ENCODE peak calls at places on chromosomes 11 and 22, in six cellular contexts. Z, E, A, X, Y and F are unnamed samples.

GRCh38 chr11:13434247-13435205 is 28.5 kb downstream of the BTBD10 start:
- DNase-seq in A (no peak), X (no peak), Z (no peak), E (peak), Y (no peak), F (no peak)

GRCh38 chr11:68335693-68336092 is 23.3 kb downstream of the LRP5 start:
- DNase-seq in A (no peak), X (no peak), Z (no peak), Y (no peak), E (no peak), F (no peak)

GRCh38 chr11:130400793-130401483 is 27.5 kb downstream of the ADAMTS8 start:
- DNase-seq in X (peak), E (no peak), Y (no peak), A (peak), Z (no peak), F (no peak)

GRCh38 chr11:44817207-44817944 is 90.6 kb downstream of the TSPAN18 start:
- DNase-seq in A (peak), Z (no peak), Y (no peak), E (no peak), X (no peak), F (no peak)

GRCh38 chr11:96356837-96357236 is 13.8 kb upstream of the MAML2 start:
- DNase-seq in Z (no peak), X (no peak), E (no peak), Y (no peak), A (no peak), F (no peak)

GRCh38 chr11:108780119-108780518 is 115.2 kb downstream of the DDX10 start:
- DNase-seq in E (no peak), Y (no peak), X (no peak), Z (no peak), A (no peak), F (no peak)

GRCh38 chr22:37229012-37229804 is 14.9 kb downstream of the RAC2 start:
- DNase-seq in E (peak), X (peak), A (peak), Y (no peak), Z (no peak), F (no peak)

GRCh38 chr11:41309716-41310115 is 149.7 kb downstream of the LRRC4C start:
- DNase-seq in Y (no peak), X (no peak), Z (no peak), E (no peak), A (no peak), F (no peak)

GRCh38 chr22:19056951-19057401 is 65.2 kb downstream of the DGCR2 start:
- DNase-seq in E (no peak), A (no peak), Y (peak), X (no peak), Z (no peak), F (no peak)

GRCh38 chr22:22770280-22770871 is 117.2 kb upstream of the IGLL5 start:
- DNase-seq in A (peak), X (no peak), E (peak), Y (peak), Z (no peak), F (peak)

GRCh38 chr11:6486938-6487337 is 5.6 kb downstream of the TIMM10B start:
- DNase-seq in E (no peak), Z (no peak), A (no peak), Y (no peak), X (no peak), F (no peak)

GRCh38 chr11:96187779-96188624 is 155.0 kb downstream of the MAML2 start:
- DNase-seq in E (peak), Z (no peak), Y (no peak), A (peak), X (peak), F (no peak)

GRCh38 chr22:41334215-41334614 is 32.9 kb downstream of the ZC3H7B start:
- DNase-seq in X (no peak), A (no peak), E (no peak), Z (no peak), Y (no peak), F (no peak)

GRCh38 chr11:1138053-1138452 is 19.7 kb upstream of the MUC5AC start:
- DNase-seq in A (peak), X (peak), E (no peak), Y (no peak), Z (no peak), F (no peak)

GRCh38 chr11:12893787-12894672 is 115.1 kb upstream of the RASSF10 start:
- DNase-seq in Z (peak), A (peak), X (no peak), Y (no peak), E (peak), F (peak)

GRCh38 chr22:38860291-38861169 is 11.5 kb downstream of the CBX6 start:
- DNase-seq in Z (no peak), X (no peak), Y (no peak), E (no peak), A (no peak), F (no peak)

GRCh38 chr11:11157201-11157600 is 195.8 kb downstream of the CSNK2A3 start:
- DNase-seq in Y (no peak), A (peak), E (peak), X (no peak), Z (no peak), F (peak)
- TF ChIP-seq CTCF in Y (peak), A (peak), E (no peak), X (peak), Z (no peak), F (peak)

GRCh38 chr11:106447631-106448191 is 370.2 kb downstream of the AASDHPPT start:
- DNase-seq in Y (no peak), A (peak), X (no peak), E (no peak), Z (no peak), F (no peak)

GRCh38 chr11:106446302-106446701 is 368.8 kb downstream of the AASDHPPT start:
- DNase-seq in Y (no peak), E (no peak), Z (no peak), A (no peak), X (no peak), F (no peak)

GRCh38 chr11:106446961-106447360 is 369.5 kb downstream of the AASDHPPT start:
- DNase-seq in X (no peak), Z (no peak), Y (no peak), A (no peak), E (no peak), F (peak)

GRCh38 chr11:106449756-106450155 is 372.3 kb downstream of the AASDHPPT start:
- DNase-seq in X (no peak), A (no peak), Z (no peak), Y (no peak), E (no peak), F (no peak)
- TF ChIP-seq CTCF in X (no peak), A (no peak), Z (no peak), Y (no peak), E (no peak), F (no peak)

GRCh38 chr11:2547806-2548205 is 103.0 kb downstream of the KCNQ1 start:
- DNase-seq in X (no peak), Z (peak), E (no peak), A (no peak), Y (peak), F (no peak)

GRCh38 chr11:2549491-2549875 is 104.7 kb downstream of the KCNQ1 start:
- DNase-seq in A (no peak), E (no peak), Y (peak), Z (peak), X (no peak), F (no peak)

GRCh38 chr11:2548596-2548995 is 103.8 kb downstream of the KCNQ1 start:
- DNase-seq in Z (peak), Y (peak), X (no peak), E (no peak), A (no peak), F (no peak)

GRCh38 chr11:2549876-2550605 is 105.2 kb downstream of the KCNQ1 start:
- DNase-seq in Z (peak), X (no peak), Y (peak), E (no peak), A (no peak), F (no peak)

GRCh38 chr11:2549080-2549479 is 104.3 kb downstream of the KCNQ1 start:
- DNase-seq in X (no peak), Y (peak), A (no peak), Z (peak), E (no peak), F (no peak)
- TF ChIP-seq CTCF in X (no peak), Y (no peak), A (no peak), Z (no peak), E (no peak), F (no peak)

DNA sequence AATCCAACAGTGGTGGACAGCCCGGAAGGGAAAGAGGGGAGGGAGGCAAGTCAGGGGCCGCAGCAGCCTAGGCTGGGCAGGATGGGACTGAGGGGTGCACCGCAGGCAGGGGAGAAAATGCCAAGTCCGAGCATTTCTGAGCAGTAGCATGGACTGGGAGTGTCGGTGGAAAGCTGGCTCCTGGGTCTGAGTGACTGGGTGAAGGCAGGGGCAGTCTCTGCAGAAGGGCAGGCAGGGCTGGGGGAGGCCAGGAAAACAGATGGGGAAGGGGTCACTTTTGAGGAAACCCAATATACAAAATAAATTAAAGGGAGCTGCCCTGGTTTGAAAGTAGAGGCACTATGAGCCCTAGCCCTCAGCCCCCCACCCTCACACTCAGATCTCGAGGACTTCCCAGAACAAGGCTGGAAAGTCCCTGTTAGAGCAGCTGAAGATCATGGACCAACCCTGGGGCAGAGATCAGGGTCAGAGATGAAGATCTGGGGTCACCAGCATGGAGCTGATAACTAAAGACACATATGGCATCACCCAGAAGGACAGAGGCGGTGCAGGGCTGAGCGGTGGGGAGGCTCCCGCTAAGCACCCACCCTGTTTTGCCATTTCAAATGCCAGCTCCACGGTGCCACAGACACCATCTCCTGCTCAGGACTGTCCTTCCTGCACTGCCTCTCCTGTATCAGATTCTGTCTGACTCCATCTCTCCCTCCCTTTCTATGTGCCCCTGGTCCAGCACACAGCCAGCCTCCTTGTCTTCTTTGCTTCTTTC is 32.4 kb upstream of the ETS1 start:
- DNase-seq in Z (no peak), A (no peak), X (no peak), E (no peak), Y (no peak), F (no peak)
- TF ChIP-seq CTCF in Z (no peak), A (no peak), X (no peak), E (no peak), Y (no peak), F (no peak)

GRCh38 chr11:124551189-124551588 is 7.7 kb upstream of the OR8B12 start:
- DNase-seq in Y (no peak), A (no peak), X (no peak), Z (no peak), E (no peak), F (no peak)
- TF ChIP-seq CTCF in Y (no peak), A (no peak), X (no peak), Z (no peak), E (no peak), F (no peak)

DNA sequence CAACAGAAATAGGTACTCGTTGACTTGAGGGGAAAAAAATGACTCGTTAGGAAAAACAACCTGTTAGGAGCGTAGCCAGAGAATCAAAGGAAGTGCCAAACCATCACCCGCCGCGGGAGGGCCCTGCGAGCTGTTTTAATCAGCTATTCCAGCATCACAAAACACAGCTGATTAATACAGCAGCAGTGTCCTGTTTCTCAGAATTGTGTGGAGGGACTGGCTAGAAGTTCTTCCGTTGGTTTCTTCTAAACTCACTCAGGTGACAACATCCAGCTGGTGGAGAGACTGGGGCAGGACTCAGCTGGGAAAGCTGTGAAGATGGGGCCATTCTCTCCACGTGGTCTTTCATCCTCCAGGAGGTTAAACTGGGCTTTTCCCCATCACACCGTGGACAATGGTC is 28.0 kb downstream of the HSPA8 start:
- DNase-seq in E (no peak), X (no peak), Z (no peak), Y (no peak), A (no peak), F (no peak)
- TF ChIP-seq CTCF in E (no peak), X (peak), Z (no peak), Y (no peak), A (peak), F (no peak)

GRCh38 chr11:101428918-101429317 is 154.9 kb downstream of the TRPC6 start:
- DNase-seq in X (no peak), Y (no peak), E (peak), Z (no peak), A (no peak), F (no peak)
- TF ChIP-seq CTCF in X (peak), Y (peak), E (peak), Z (no peak), A (peak), F (peak)

GRCh38 chr11:8218840-8219239 is 44.8 kb downstream of the LMO1 start:
- DNase-seq in X (no peak), Y (no peak), E (no peak), A (no peak), Z (no peak), F (no peak)

GRCh38 chr11:8217926-8218325 is 45.8 kb downstream of the LMO1 start:
- DNase-seq in Z (no peak), A (no peak), X (no peak), Y (no peak), E (no peak), F (no peak)

GRCh38 chr11:8220261-8221024 is 43.2 kb downstream of the LMO1 start:
- DNase-seq in E (no peak), Z (no peak), X (no peak), Y (no peak), A (no peak), F (no peak)

GRCh38 chr11:8218409-8218808 is 45.3 kb downstream of the LMO1 start:
- DNase-seq in Z (no peak), A (no peak), Y (no peak), X (no peak), E (no peak), F (no peak)

GRCh38 chr11:8219257-8220021 is 44.2 kb downstream of the LMO1 start:
- DNase-seq in X (no peak), E (peak), Z (no peak), A (peak), Y (peak), F (peak)
- TF ChIP-seq CTCF in X (peak), E (peak), Z (peak), A (peak), Y (peak), F (peak)